ENCODE peak calls at places on chromosomes 11 and 22, in five cellular contexts. A, M, E, P and C are unnamed samples. For H3K4me1, the result is how much of the 10 kb centered on the place peaks cover.

GRCh38 chr11:72747456-72747855 is 4.8 kb downstream of the ARAP1 start:
- DNase-seq in A (no peak), M (no peak), E (no peak), P (peak), C (no peak)

GRCh38 chr11:114771172-114771571 is 92.8 kb downstream of the NXPE2 start:
- DNase-seq in M (no peak), A (no peak), E (no peak), P (no peak), C (no peak)

GRCh38 chr22:49026476-49027121 is 801.1 kb downstream of the BRD1 start:
- DNase-seq in M (no peak), E (no peak), A (no peak), P (no peak), C (no peak)

GRCh38 chr11:64878494-64879225 is at the start of gene EHD1:
- DNase-seq in E (peak), M (peak), P (peak), A (peak), C (peak)

GRCh38 chr22:20181194-20181931 is 30.5 kb upstream of the CCDC188 start:
- DNase-seq in A (no peak), P (no peak), M (no peak), E (no peak), C (no peak)

GRCh38 chr11:62402226-62402625 is 16.6 kb upstream of the SCGB1A1 start:
- DNase-seq in M (no peak), P (peak), E (no peak), A (peak), C (peak)

GRCh38 chr22:36610056-36610455 is 81.1 kb upstream of the EIF3D start:
- DNase-seq in E (no peak), A (no peak), M (no peak), P (no peak), C (no peak)

GRCh38 chr11:47378011-47378835 is at the start of gene SPI1:
- DNase-seq in M (no peak), P (peak), E (peak), A (peak), C (peak)

GRCh38 chr11:34791725-34792124 is 124.5 kb downstream of the APIP start:
- DNase-seq in P (no peak), M (no peak), E (no peak), A (no peak), C (no peak)

GRCh38 chr11:125585486-125585885 is 7.2 kb upstream of the STT3A start:
- DNase-seq in E (no peak), P (no peak), A (no peak), M (no peak), C (no peak)

GRCh38 chr22:24106385-24107381 is 74.6 kb upstream of the SUSD2 start:
- DNase-seq in E (peak), P (no peak), A (peak), M (no peak), C (no peak)

GRCh38 chr11:46977940-46978595 is 41.5 kb downstream of the CSTPP1 start:
- DNase-seq in P (no peak), M (no peak), A (no peak), E (no peak), C (no peak)

GRCh38 chr22:21643533-21644357 is 1.6 kb downstream of the SDF2L1 start:
- DNase-seq in M (no peak), P (peak), A (no peak), E (no peak), C (no peak)

GRCh38 chr22:43263645-43264514 is 76.9 kb upstream of the TTLL12 start:
- DNase-seq in A (peak), E (peak), M (peak), P (no peak), C (peak)

GRCh38 chr11:14480716-14481115 is 18.9 kb downstream of the COPB1 start:
- DNase-seq in P (no peak), A (no peak), M (no peak), E (no peak), C (no peak)

GRCh38 chr22:41380993-41381328 is 781 bp upstream of the TEF start:
- DNase-seq in M (peak), E (no peak), P (no peak), A (peak), C (no peak)

GRCh38 chr11:16322190-16322589 is 34.2 kb downstream of the SOX6 start:
- DNase-seq in E (no peak), P (no peak), M (no peak), A (no peak), C (no peak)

GRCh38 chr11:22173532-22173931 is 19.4 kb upstream of the ANO5 start:
- DNase-seq in E (no peak), P (no peak), M (no peak), A (no peak), C (no peak)

GRCh38 chr11:29119691-29120328 is 897.0 kb downstream of the KCNA4 start:
- DNase-seq in A (no peak), E (no peak), P (no peak), M (peak), C (no peak)

GRCh38 chr11:108766596-108767173 is 101.8 kb downstream of the DDX10 start:
- DNase-seq in E (no peak), P (no peak), A (no peak), M (no peak), C (no peak)

GRCh38 chr11:33040127-33040861 is 922 bp downstream of the TCP11L1 start:
- DNase-seq in M (peak), P (no peak), A (no peak), E (no peak), C (no peak)

GRCh38 chr11:133552938-133553337 is 20.6 kb upstream of the OPCML start:
- DNase-seq in M (no peak), P (no peak), E (no peak), A (no peak), C (no peak)

GRCh38 chr11:2778630-2779498 is 79.1 kb upstream of the KCNQ1OT1 start:
- DNase-seq in M (peak), E (no peak), P (peak), A (peak), C (peak)

GRCh38 chr11:71388637-71389235 is 59.5 kb downstream of the DHCR7 start:
- DNase-seq in P (no peak), M (no peak), E (no peak), A (no peak), C (no peak)

GRCh38 chr11:119496997-119497396 is 74.0 kb upstream of the THY1 start:
- DNase-seq in E (no peak), M (no peak), A (no peak), P (no peak), C (no peak)

GRCh38 chr22:22404598-22405284 is 103.8 kb downstream of the ZNF280B start:
- DNase-seq in M (no peak), P (no peak), E (no peak), A (peak), C (no peak)

GRCh38 chr22:19910180-19910744 is 31.3 kb upstream of the COMT start:
- DNase-seq in P (no peak), E (no peak), M (no peak), A (no peak), C (no peak)

GRCh38 chr22:48957311-48957986 is 870.2 kb downstream of the BRD1 start:
- DNase-seq in P (peak), E (no peak), A (peak), M (no peak), C (no peak)

GRCh38 chr22:41915035-41915782 is at the start of gene SHISA8:
- DNase-seq in M (peak), P (no peak), E (no peak), A (peak), C (peak)

GRCh38 chr11:124872741-124873140 is 7.5 kb downstream of the ROBO3 start:
- DNase-seq in M (no peak), E (no peak), A (no peak), P (no peak), C (no peak)

GRCh38 chr11:120013325-120014250 is 124.3 kb downstream of the TRIM29 start:
- DNase-seq in M (peak), E (no peak), A (no peak), P (peak), C (peak)

GRCh38 chr11:86477495-86478155 is 102.9 kb downstream of the CCDC81 start:
- DNase-seq in P (no peak), M (no peak), A (no peak), E (no peak), C (no peak)

GRCh38 chr11:116833816-116834534 is 3.4 kb downstream of the APOA1 start:
- DNase-seq in M (no peak), A (no peak), E (no peak), P (peak), C (no peak)
- H3K4me1 ChIP-seq in M (under half), A (under half), E (under half), P (under half), C (under half)

DNA sequence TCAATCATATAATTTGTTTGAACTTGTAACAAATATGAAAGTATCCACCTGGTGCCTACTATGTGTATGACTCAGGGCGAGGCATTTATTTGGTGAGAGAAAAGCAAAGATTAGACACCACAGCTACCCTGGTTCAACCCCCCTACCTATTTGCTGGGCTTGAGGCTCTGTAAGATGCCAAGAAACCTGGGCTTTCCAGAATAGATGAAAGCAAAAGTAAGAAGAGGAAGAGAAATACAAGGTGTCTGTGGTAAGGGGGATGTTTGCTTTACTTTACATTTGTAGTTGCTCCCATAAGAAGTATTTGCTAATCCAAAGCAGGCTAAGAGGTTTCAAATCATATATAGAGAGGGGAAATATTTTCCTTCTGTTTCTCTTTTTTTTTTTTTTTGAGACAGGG is 61.7 kb downstream of the DDI1 start:
- DNase-seq in A (no peak), P (no peak), M (no peak), E (no peak), C (no peak)
- H3K4me1 ChIP-seq in A (under half), P (under half), M (under half), E (under half), C (under half)

GRCh38 chr22:39292561-39293074 is 26.8 kb downstream of the RPL3 start:
- DNase-seq in E (no peak), M (peak), A (peak), P (peak), C (peak)

GRCh38 chr22:39292002-39292401 is 27.4 kb downstream of the RPL3 start:
- DNase-seq in E (no peak), M (no peak), P (peak), A (no peak), C (no peak)

GRCh38 chr22:39291501-39291900 is 27.9 kb downstream of the RPL3 start:
- DNase-seq in P (peak), E (no peak), A (no peak), M (no peak), C (no peak)

GRCh38 chr22:39294571-39295468 is 24.6 kb downstream of the RPL3 start:
- DNase-seq in P (peak), A (no peak), M (no peak), E (no peak), C (no peak)

DNA sequence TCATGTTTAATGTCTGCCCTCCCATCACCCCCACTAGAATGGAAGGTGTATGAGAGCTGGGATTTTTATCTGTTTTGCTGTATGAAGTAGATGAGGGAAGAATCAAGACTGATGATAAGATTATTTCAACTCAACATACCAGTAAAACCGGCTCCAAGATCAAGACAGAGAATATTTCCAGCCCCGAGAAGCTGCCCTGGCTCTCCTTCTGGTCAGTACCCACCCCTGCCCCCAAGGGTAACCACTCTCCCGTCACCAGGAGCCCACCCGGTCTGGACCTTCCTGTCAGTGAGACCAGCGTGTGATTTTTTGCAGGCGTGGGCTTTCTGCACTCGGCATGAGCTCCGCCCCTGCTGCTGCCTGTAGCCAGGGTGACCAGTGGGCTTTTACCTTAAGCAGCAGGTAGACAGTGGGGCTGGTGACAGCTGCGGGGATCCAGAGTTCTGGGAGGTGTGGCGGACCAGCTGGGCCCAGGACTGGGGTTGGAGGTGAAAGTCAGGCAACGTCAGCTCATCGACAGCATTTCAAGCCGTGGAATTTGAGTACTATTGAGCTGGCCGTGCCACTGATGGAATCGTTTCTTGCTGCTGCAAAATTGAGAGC is 25.6 kb downstream of the RPL3 start:
- DNase-seq in M (no peak), E (no peak), P (peak), A (no peak), C (no peak)
- H3K4me1 ChIP-seq in M (under half), E (under half), P (under half), A (under half), C (half or more)

GRCh38 chr22:44389181-44389580 is 76.4 kb upstream of the SHISAL1 start:
- DNase-seq in P (peak), M (no peak), A (no peak), E (no peak), C (no peak)
- H3K4me1 ChIP-seq in P (under half), M (under half), A (under half), E (under half), C (under half)

GRCh38 chr11:94803491-94803890 is 35.3 kb downstream of the AMOTL1 start:
- DNase-seq in E (no peak), P (no peak), M (no peak), A (no peak), C (no peak)

GRCh38 chr11:94799726-94800125 is 31.6 kb downstream of the AMOTL1 start:
- DNase-seq in E (no peak), M (no peak), P (peak), A (no peak), C (no peak)

GRCh38 chr11:94800394-94800793 is 32.2 kb downstream of the AMOTL1 start:
- DNase-seq in M (peak), P (no peak), E (no peak), A (no peak), C (peak)

GRCh38 chr11:94802501-94802900 is 34.3 kb downstream of the AMOTL1 start:
- DNase-seq in M (no peak), A (no peak), E (no peak), P (no peak), C (no peak)

DNA sequence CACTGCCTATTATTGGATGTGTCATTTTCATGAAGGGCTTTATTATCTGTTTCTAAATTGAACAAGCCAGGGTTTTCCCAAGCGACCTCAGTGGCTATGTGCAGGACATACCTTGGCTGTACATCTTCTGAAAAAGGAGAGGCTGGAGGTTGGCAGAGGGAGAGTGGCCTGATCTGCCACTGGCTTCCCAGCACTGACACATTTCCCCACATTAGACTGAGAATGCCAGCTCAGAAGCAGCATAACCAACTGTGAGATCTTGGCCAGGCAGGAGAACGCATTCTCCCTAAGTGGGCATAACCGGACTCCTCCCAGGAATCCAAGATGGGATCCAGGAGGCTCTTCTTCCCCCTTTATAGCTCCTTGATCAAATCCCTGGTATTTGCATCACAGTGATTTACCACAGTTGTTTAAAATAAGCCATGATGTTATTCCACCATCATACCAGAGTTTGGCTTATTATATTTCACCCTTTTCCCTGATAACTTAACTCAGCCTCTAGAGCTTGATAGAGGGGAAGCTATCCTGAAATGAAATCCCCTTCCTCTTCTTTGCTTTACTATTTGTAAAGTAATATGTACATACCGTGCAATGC is 33.8 kb downstream of the AMOTL1 start:
- DNase-seq in E (no peak), P (no peak), M (no peak), A (no peak), C (no peak)
- H3K4me1 ChIP-seq in E (under half), P (under half), M (under half), A (under half), C (under half)

GRCh38 chr11:42048141-42048540 is 588.7 kb upstream of the LRRC4C start:
- DNase-seq in A (no peak), E (no peak), P (no peak), M (no peak), C (no peak)
- H3K4me1 ChIP-seq in A (under half), E (under half), P (under half), M (under half), C (under half)